ENCODE peak calls at places on chromosome 17, in five cellular contexts. Y is stimulated activated CD8-positive, alpha-beta memory T cell treated with anti-CD3 and anti-CD28 coated beads, Interleukin-15, amount 100 ng/mL, for 48 hours; S is posterior cingulate gyrus; J is substantia nigra; A is non-pigmented ciliary epithelial cell. F is an unnamed sample.

GRCh38 chr17:65560628-65561371 is 648 bp downstream of the AXIN2 start:
- DNase-seq in S (peak; percentile 79), A (peak; percentile 51), Y (peak; percentile 60), J (no peak), F (peak; percentile 36)

GRCh38 chr17:20073056-20073979 is 64.2 kb downstream of the SPECC1 start:
- DNase-seq in A (no peak), J (no peak), S (peak; percentile 75), Y (no peak), F (peak; percentile 40)

GRCh38 chr17:3740611-3741073 is 16.9 kb downstream of the HASPIN start:
- DNase-seq in A (no peak), Y (no peak), J (no peak), S (no peak), F (no peak)

GRCh38 chr17:52892334-52892733 is 733.8 kb upstream of the CA10 start:
- DNase-seq in J (no peak), A (no peak), S (no peak), Y (no peak), F (no peak)

GRCh38 chr17:83103200-83103937 is 24.0 kb downstream of the METRNL start:
- DNase-seq in J (no peak), A (no peak), Y (peak; percentile 57), S (no peak), F (no peak)

GRCh38 chr17:76492989-76493501 is 8.2 kb downstream of the RHBDF2 start:
- DNase-seq in J (no peak), A (peak; percentile 44), S (peak; percentile 60), Y (peak; percentile 48), F (peak; percentile 59)

GRCh38 chr17:8221663-8222379 is 11.4 kb upstream of the AURKB start:
- DNase-seq in A (no peak), S (peak; percentile 84), J (peak; percentile 53), Y (peak; percentile 75), F (peak; percentile 94)

GRCh38 chr17:81221371-81221841 is 1.4 kb downstream of the CEP131 start:
- DNase-seq in Y (no peak), J (no peak), A (no peak), S (no peak), F (no peak)

GRCh38 chr17:63519972-63520882 is 2.9 kb upstream of the KCNH6 start:
- DNase-seq in A (no peak), J (no peak), Y (no peak), S (no peak), F (no peak)

GRCh38 chr17:7932483-7932891 is 481 bp downstream of the CNTROB start:
- DNase-seq in J (no peak), S (no peak), Y (no peak), A (no peak), F (no peak)

GRCh38 chr17:80791758-80792284 is 199.8 kb upstream of the CHMP6 start:
- DNase-seq in Y (peak; percentile 36), J (peak; percentile 19), A (peak; percentile 90), S (peak; percentile 62), F (no peak)

GRCh38 chr17:79500738-79501533 is 109.9 kb downstream of the RBFOX3 start:
- DNase-seq in A (no peak), J (no peak), Y (no peak), S (no peak), F (no peak)

GRCh38 chr17:33929181-33929724 is 325.8 kb upstream of the CCL2 start:
- DNase-seq in S (no peak), J (no peak), A (no peak), Y (no peak), F (no peak)

GRCh38 chr17:61279476-61280145 is 120.0 kb upstream of the TBX2 start:
- DNase-seq in J (no peak), Y (no peak), S (no peak), A (no peak), F (no peak)

GRCh38 chr17:15348030-15348429 is 6.6 kb upstream of the TEKT3 start:
- DNase-seq in A (no peak), J (no peak), Y (no peak), S (no peak), F (no peak)

GRCh38 chr17:75616521-75617122 is 16.6 kb upstream of the SMIM5 start:
- DNase-seq in J (no peak), Y (no peak), A (no peak), S (no peak), F (no peak)

F was measured in natural killer cell.